ENCODE peak calls at places on chromosomes 6 and 20, in five cellular contexts. M, F, W, C and N are unnamed samples.

GRCh38 chr6:52509281-52510212 is 67.3 kb downstream of the TRAM2 start:
- DNase-seq in F (no peak), M (peak), W (no peak), C (no peak), N (peak)

GRCh38 chr6:122652431-122652830 is 42.2 kb downstream of the PKIB start:
- DNase-seq in C (no peak), F (no peak), W (no peak), M (no peak), N (no peak)

GRCh38 chr20:9981834-9982233 is 53.0 kb upstream of the ANKEF1 start:
- DNase-seq in C (no peak), M (no peak), F (no peak), W (no peak), N (no peak)

GRCh38 chr20:31869942-31870702 is at the start of the genes DUSP15 and TTLL9:
- DNase-seq in F (peak), W (no peak), C (no peak), M (no peak), N (no peak)

GRCh38 chr20:62808211-62808865 is 3.7 kb downstream of the OGFR start:
- DNase-seq in M (no peak), C (peak), F (peak), W (peak), N (peak)

GRCh38 chr6:103036846-103037245 is 1643.3 kb downstream of the GRIK2 start:
- DNase-seq in F (no peak), M (no peak), C (no peak), W (no peak), N (no peak)

GRCh38 chr20:44930517-44931168 is 20.8 kb downstream of the PABPC1L start:
- DNase-seq in F (no peak), M (no peak), C (no peak), W (no peak), N (no peak)

GRCh38 chr6:273441-274111 is 18.7 kb upstream of the DUSP22 start:
- DNase-seq in W (no peak), C (no peak), F (no peak), M (no peak), N (no peak)

GRCh38 chr6:166662690-166663089 is 35.6 kb upstream of the RPS6KA2 start:
- DNase-seq in M (no peak), W (no peak), F (no peak), C (no peak), N (no peak)

GRCh38 chr6:10873374-10873773 is 8.5 kb downstream of the GCM2 start:
- DNase-seq in C (no peak), F (no peak), M (no peak), W (no peak), N (no peak)

GRCh38 chr20:57650756-57651483 is 30.7 kb upstream of the ZBP1 start:
- DNase-seq in C (peak), F (no peak), W (peak), M (no peak), N (no peak)

GRCh38 chr6:72738091-72738490 is 116.2 kb downstream of the KCNQ5 start:
- DNase-seq in F (no peak), W (no peak), M (no peak), C (no peak), N (no peak)

GRCh38 chr6:159042003-159042823 is 2.6 kb downstream of the TAGAP start:
- DNase-seq in F (peak), W (peak), C (peak), M (no peak), N (peak)

GRCh38 chr6:167996424-167997199 is 859 bp upstream of the KIF25 start:
- DNase-seq in F (no peak), W (no peak), M (no peak), C (no peak), N (no peak)

GRCh38 chr6:158060447-158061360 is 79.0 kb downstream of the SYNJ2 start:
- DNase-seq in M (peak), W (no peak), C (no peak), F (no peak), N (peak)

GRCh38 chr20:61601361-61601760 is 349.3 kb downstream of the CDH4 start:
- DNase-seq in W (no peak), F (no peak), C (no peak), M (no peak), N (no peak)

GRCh38 chr6:118968416-118968815 is 33.5 kb upstream of the MCM9 start:
- DNase-seq in M (no peak), F (no peak), C (no peak), W (no peak), N (no peak)

GRCh38 chr20:45097485-45098095 is 3.3 kb downstream of the KCNS1 start:
- DNase-seq in F (peak), C (no peak), M (no peak), W (peak), N (no peak)

GRCh38 chr6:25498510-25498909 is 153.5 kb upstream of the SCGN start:
- DNase-seq in F (no peak), M (no peak), C (no peak), W (no peak), N (no peak)

GRCh38 chr6:106609699-106610098 is 19.6 kb downstream of the RTN4IP1 start:
- DNase-seq in W (no peak), F (no peak), M (no peak), C (no peak), N (no peak)

GRCh38 chr20:52103469-52103910 is 88.1 kb downstream of the ZFP64 start:
- DNase-seq in C (no peak), W (no peak), F (no peak), M (no peak), N (peak)

GRCh38 chr6:157235600-157236039 is 87.7 kb downstream of the TMEM242 start:
- DNase-seq in F (peak), W (peak), C (peak), M (no peak), N (peak)

GRCh38 chr6:10510592-10511367 is 10.4 kb upstream of the GCNT2 start:
- DNase-seq in F (peak), M (no peak), W (no peak), C (peak), N (peak)

GRCh38 chr6:27893836-27894807 is 18.1 kb downstream of the OR2B2 start:
- DNase-seq in W (peak), M (peak), F (peak), C (peak), N (peak)

GRCh38 chr6:132261354-132261753 is 139.9 kb downstream of the MOXD1 start:
- DNase-seq in M (no peak), F (no peak), W (no peak), C (no peak), N (no peak)

GRCh38 chr20:4342631-4343030 is 327.3 kb upstream of the RNF24 start:
- DNase-seq in W (no peak), M (no peak), F (no peak), C (no peak), N (no peak)

GRCh38 chr6:57177545-57178225 is 5.6 kb downstream of the BAG2 start:
- DNase-seq in C (no peak), W (no peak), M (no peak), F (no peak), N (no peak)

GRCh38 chr20:24135786-24136185 is 147.2 kb upstream of the GGTLC1 start:
- DNase-seq in M (no peak), F (peak), C (no peak), W (no peak), N (no peak)

GRCh38 chr20:37797669-37798175 is 103.9 kb downstream of the CTNNBL1 start:
- DNase-seq in W (no peak), M (no peak), C (no peak), F (no peak), N (peak)

GRCh38 chr20:17627101-17627950 is 54.7 kb downstream of the RRBP1 start:
- DNase-seq in W (no peak), F (no peak), C (no peak), M (no peak), N (no peak)

GRCh38 chr6:80440496-80441160 is 334.2 kb downstream of the BCKDHB start:
- DNase-seq in F (no peak), M (no peak), W (no peak), C (no peak), N (no peak)

GRCh38 chr6:110949679-110950285 is 8.7 kb upstream of the GTF3C6 start:
- DNase-seq in F (peak), M (no peak), C (no peak), W (no peak), N (no peak)

GRCh38 chr6:142356271-142356938 is 54.6 kb downstream of the ADGRG6 start:
- DNase-seq in W (no peak), F (no peak), C (no peak), M (no peak), N (no peak)

GRCh38 chr6:75484535-75484934 is 9.1 kb downstream of the FILIP1 start:
- DNase-seq in F (no peak), C (no peak), M (no peak), W (no peak), N (no peak)

GRCh38 chr6:44742201-44742600 is 354.7 kb downstream of the CDC5L start:
- DNase-seq in W (no peak), M (no peak), F (no peak), C (no peak), N (no peak)

GRCh38 chr6:122651604-122652003 is 41.4 kb downstream of the PKIB start:
- DNase-seq in W (no peak), M (no peak), C (no peak), F (no peak), N (peak)